ENCODE peak calls at places on chromosomes 7 and 10, in ten cellular contexts. N is fibroblast of lung; L is uterus; V is PC-9; O is GM12865; M is type B pancreatic cell; Q is sigmoid colon; P is CD8-positive, alpha-beta T cell; E is AG09309; D is colonic mucosa. C is an unnamed sample.
A peak's percentile ranks its signal among the peaks of the same experiment; 100 is the strongest.

GRCh38 chr7:46387646-46388045 is 466.6 kb upstream of the IGFBP3 start:
- DNase-seq in N (peak; percentile 73), L (no peak), V (no peak), O (no peak), M (no peak), Q (no peak), P (no peak), E (peak; percentile 32), D (no peak), C (no peak)

GRCh38 chr10:88409236-88409635 is 173.9 kb downstream of the RNLS start:
- DNase-seq in N (peak; percentile 39), L (no peak), V (no peak), O (peak; percentile 13), M (no peak), Q (no peak), P (no peak), E (no peak), D (no peak), C (no peak)

GRCh38 chr7:87833130-87833529 is 43.0 kb downstream of the SLC25A40 start:
- DNase-seq in N (no peak), L (no peak), V (no peak), O (no peak), M (no peak), Q (no peak), P (no peak), E (no peak), D (no peak), C (no peak)

GRCh38 chr10:78745445-78745844 is 323.3 kb upstream of the ZMIZ1 start:
- DNase-seq in N (no peak), L (no peak), V (no peak), O (no peak), M (no peak), Q (no peak), P (no peak), E (no peak), D (no peak), C (no peak)

GRCh38 chr10:94137747-94138146 is 144.0 kb downstream of the PLCE1 start:
- DNase-seq in N (peak; percentile 17), L (no peak), V (no peak), O (no peak), M (no peak), Q (no peak), P (no peak), E (no peak), D (no peak), C (no peak)

GRCh38 chr7:42135728-42136127 is 101.3 kb downstream of the GLI3 start:
- DNase-seq in N (no peak), L (no peak), V (no peak), O (no peak), M (no peak), Q (no peak), P (no peak), E (no peak), D (no peak), C (no peak)

GRCh38 chr10:104307576-104308438 is 30.5 kb downstream of the ITPRIP start:
- DNase-seq in N (peak; percentile 62), L (no peak), V (no peak), O (no peak), M (no peak), Q (peak; percentile 58), P (no peak), E (no peak), D (no peak), C (no peak)

GRCh38 chr7:785416-785815 is 46.9 kb upstream of the SUN1 start:
- DNase-seq in N (no peak), L (no peak), V (no peak), O (no peak), M (no peak), Q (no peak), P (no peak), E (no peak), D (no peak), C (no peak)

GRCh38 chr10:132861884-132862461 is 76.0 kb upstream of the NKX6-2 start:
- DNase-seq in N (no peak), L (peak; percentile 10), V (no peak), O (no peak), M (no peak), Q (peak; percentile 59), P (no peak), E (no peak), D (no peak), C (peak; percentile 77)

GRCh38 chr7:66330961-66331360 is 125.8 kb downstream of the TPST1 start:
- DNase-seq in N (peak; percentile 34), L (peak; percentile 60), V (no peak), O (no peak), M (no peak), Q (peak; percentile 74), P (no peak), E (no peak), D (peak; percentile 30), C (no peak)

GRCh38 chr10:12549297-12549696 is 199.9 kb downstream of the CAMK1D start:
- DNase-seq in N (no peak), L (no peak), V (no peak), O (peak; percentile 11), M (no peak), Q (no peak), P (no peak), E (no peak), D (no peak), C (no peak)

GRCh38 chr7:64907641-64908326 is 4.7 kb downstream of the ZNF273 start:
- DNase-seq in N (peak; percentile 78), L (no peak), V (no peak), O (no peak), M (peak; percentile 11), Q (no peak), P (no peak), E (no peak), D (no peak), C (peak; percentile 59)

GRCh38 chr10:99537381-99538286 is 4.9 kb downstream of the NKX2-3 start:
- DNase-seq in N (no peak), L (no peak), V (no peak), O (no peak), M (no peak), Q (peak; percentile 86), P (no peak), E (no peak), D (no peak), C (no peak)

GRCh38 chr7:36062159-36062815 is 90.8 kb upstream of the EEPD1 start:
- DNase-seq in N (peak; percentile 46), L (no peak), V (no peak), O (no peak), M (no peak), Q (peak; percentile 53), P (no peak), E (no peak), D (no peak), C (peak; percentile 31)
- TF ChIP-seq CTCF in N (no peak), L (no peak), V (no peak), O (no peak), M (no peak), Q (no peak), P (no peak), E (no peak), D (no peak), C (no peak)

DNA sequence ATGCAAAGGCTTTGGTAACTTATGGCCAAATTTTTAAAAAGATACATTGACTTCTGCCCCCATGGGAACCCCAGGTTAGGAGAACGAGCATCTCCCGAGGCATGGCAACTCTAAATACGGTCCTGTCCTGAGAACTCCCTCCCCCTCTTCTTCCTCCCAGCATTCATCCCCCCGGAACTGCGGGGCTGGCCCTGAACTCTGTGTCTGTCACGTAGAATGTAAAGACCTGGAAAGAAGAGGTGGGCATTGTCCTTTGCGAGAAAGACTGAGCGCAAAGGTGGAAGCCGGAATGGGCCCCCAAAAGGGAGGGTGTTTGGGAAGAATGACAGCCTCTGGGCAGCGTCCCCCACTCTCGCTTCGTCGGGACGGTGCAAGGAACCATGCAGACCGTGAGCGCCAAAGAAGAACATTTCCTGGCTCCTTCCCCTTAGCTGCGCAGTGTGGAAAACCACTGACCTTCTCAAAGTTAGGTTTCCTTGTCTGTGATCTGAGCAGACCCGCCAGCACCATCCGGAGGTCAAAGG is 21.0 kb downstream of the SHH start:
- DNase-seq in N (no peak), L (no peak), V (no peak), O (no peak), M (no peak), Q (no peak), P (no peak), E (no peak), D (no peak), C (no peak)
- TF ChIP-seq CTCF in N (no peak), L (no peak), V (no peak), O (no peak), M (no peak), Q (no peak), P (no peak), E (no peak), D (no peak), C (no peak)

GRCh38 chr10:34957531-34957930 is 132.6 kb downstream of the CUL2 start:
- DNase-seq in N (no peak), L (no peak), V (no peak), O (no peak), M (no peak), Q (no peak), P (no peak), E (no peak), D (no peak), C (no peak)

GRCh38 chr10:34955391-34955790 is 134.8 kb downstream of the CUL2 start:
- DNase-seq in N (peak; percentile 33), L (no peak), V (no peak), O (no peak), M (no peak), Q (no peak), P (no peak), E (no peak), D (no peak), C (no peak)

GRCh38 chr10:34959321-34959720 is 130.8 kb downstream of the CUL2 start:
- DNase-seq in N (no peak), L (no peak), V (no peak), O (no peak), M (no peak), Q (no peak), P (no peak), E (no peak), D (no peak), C (no peak)

GRCh38 chr10:34954142-34954541 is 136.0 kb downstream of the CUL2 start:
- DNase-seq in N (no peak), L (no peak), V (peak; percentile 91), O (no peak), M (no peak), Q (no peak), P (no peak), E (no peak), D (peak; percentile 92), C (peak; percentile 93)

DNA sequence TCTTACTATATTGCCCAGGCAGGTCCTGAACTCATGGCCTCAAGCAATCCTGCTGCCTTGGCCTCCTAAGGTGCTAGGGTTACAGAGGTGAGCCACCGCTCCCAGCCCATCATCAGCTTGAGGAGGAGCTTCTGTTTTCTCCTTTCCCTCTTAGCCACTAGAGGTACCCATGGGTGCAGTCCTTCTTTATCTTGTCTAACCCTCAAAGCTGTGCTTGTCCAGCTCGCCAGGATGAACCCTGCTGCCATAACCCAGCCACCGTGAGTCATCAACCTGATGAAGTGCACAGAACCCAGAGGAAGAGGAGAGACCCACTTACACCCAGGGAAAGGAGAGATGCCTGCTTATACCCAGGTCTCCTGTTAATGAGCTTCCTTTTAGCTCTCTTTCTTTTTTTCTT is 133.4 kb downstream of the CUL2 start:
- DNase-seq in N (no peak), L (no peak), V (no peak), O (no peak), M (no peak), Q (no peak), P (no peak), E (no peak), D (no peak), C (no peak)
- TF ChIP-seq CTCF in N (no peak), L (no peak), V (no peak), O (no peak), M (no peak), Q (no peak), P (no peak), E (peak; percentile 7), D (no peak), C (no peak)

GRCh38 chr10:84613336-84614021 is 285.1 kb downstream of the CCSER2 start:
- DNase-seq in N (peak; percentile 11), L (no peak), V (no peak), O (peak; percentile 31), M (no peak), Q (no peak), P (no peak), E (no peak), D (no peak), C (no peak)
- TF ChIP-seq CTCF in N (no peak), L (no peak), V (peak; percentile 38), O (peak; percentile 27), M (peak; percentile 79), Q (no peak), P (no peak), E (peak; percentile 22), D (no peak), C (no peak)

C was measured in lower leg skin.